ENCODE peak calls at places on chromosomes 3 and 15, in five cellular contexts. One of them, this sample, is unnamed.

GRCh38 chr15:67840747-67841634 is 1.1 kb upstream of the RNU6-1 start:
- DNase-seq in LoVo: no peak
- DNase-seq in hepatocyte: peak
- DNase-seq in NCI-H2081: no peak
- DNase-seq in ureter: no peak
- DNase-seq in this sample: peak

GRCh38 chr15:40358492-40359353 is 704 bp downstream of the DISP2 start:
- DNase-seq in LoVo: no peak
- DNase-seq in hepatocyte: no peak
- DNase-seq in NCI-H2081: peak
- DNase-seq in ureter: no peak
- DNase-seq in this sample: no peak

GRCh38 chr3:28376424-28376823 is 27.8 kb upstream of the AZI2 start:
- DNase-seq in LoVo: no peak
- DNase-seq in hepatocyte: peak
- DNase-seq in NCI-H2081: no peak
- DNase-seq in ureter: no peak
- DNase-seq in this sample: no peak

GRCh38 chr3:80060664-80061063 is 292.9 kb upstream of the ROBO1 start:
- DNase-seq in LoVo: no peak
- DNase-seq in hepatocyte: no peak
- DNase-seq in NCI-H2081: no peak
- DNase-seq in ureter: no peak
- DNase-seq in this sample: no peak

GRCh38 chr3:10340476-10340875 is 19.6 kb upstream of the SEC13 start:
- DNase-seq in LoVo: no peak
- DNase-seq in hepatocyte: no peak
- DNase-seq in NCI-H2081: no peak
- DNase-seq in ureter: no peak
- DNase-seq in this sample: no peak

GRCh38 chr3:40143283-40144090 is 166.0 kb upstream of the EIF1B start:
- DNase-seq in LoVo: no peak
- DNase-seq in hepatocyte: no peak
- DNase-seq in NCI-H2081: no peak
- DNase-seq in ureter: no peak
- DNase-seq in this sample: no peak

GRCh38 chr15:89115547-89115946 is 27.3 kb downstream of the ABHD2 start:
- DNase-seq in LoVo: peak
- DNase-seq in hepatocyte: peak
- DNase-seq in NCI-H2081: peak
- DNase-seq in ureter: peak
- DNase-seq in this sample: no peak

GRCh38 chr3:100775669-100776068 is 66.4 kb downstream of the TFG start:
- DNase-seq in LoVo: no peak
- DNase-seq in hepatocyte: no peak
- DNase-seq in NCI-H2081: no peak
- DNase-seq in ureter: no peak
- DNase-seq in this sample: no peak

GRCh38 chr3:15339786-15340215 is 7.4 kb upstream of the SH3BP5 start:
- DNase-seq in LoVo: no peak
- DNase-seq in hepatocyte: no peak
- DNase-seq in NCI-H2081: no peak
- DNase-seq in ureter: no peak
- DNase-seq in this sample: no peak

GRCh38 chr3:127473244-127474024 is 117.1 kb downstream of the TPRA1 start:
- DNase-seq in LoVo: no peak
- DNase-seq in hepatocyte: peak
- DNase-seq in NCI-H2081: peak
- DNase-seq in ureter: no peak
- DNase-seq in this sample: no peak

GRCh38 chr15:41772720-41773331 is 1.5 kb upstream of the MAPKBP1 start:
- DNase-seq in LoVo: peak
- DNase-seq in hepatocyte: peak
- DNase-seq in NCI-H2081: peak
- DNase-seq in ureter: peak
- DNase-seq in this sample: peak

GRCh38 chr3:123657578-123657977 is 72.7 kb upstream of the HACD2 start:
- DNase-seq in LoVo: peak
- DNase-seq in hepatocyte: peak
- DNase-seq in NCI-H2081: no peak
- DNase-seq in ureter: no peak
- DNase-seq in this sample: no peak

GRCh38 chr15:54560417-54560816 is 582.2 kb downstream of the UNC13C start:
- DNase-seq in LoVo: no peak
- DNase-seq in hepatocyte: no peak
- DNase-seq in NCI-H2081: no peak
- DNase-seq in ureter: no peak
- DNase-seq in this sample: no peak

GRCh38 chr15:98547255-98547654 is 101.1 kb upstream of the IGF1R start:
- DNase-seq in LoVo: no peak
- DNase-seq in hepatocyte: no peak
- DNase-seq in NCI-H2081: no peak
- DNase-seq in ureter: no peak
- DNase-seq in this sample: no peak

GRCh38 chr3:190375250-190375649 is 12.7 kb upstream of the CLDN16 start:
- DNase-seq in LoVo: peak
- DNase-seq in hepatocyte: no peak
- DNase-seq in NCI-H2081: no peak
- DNase-seq in ureter: no peak
- DNase-seq in this sample: no peak

GRCh38 chr3:35664460-35664919 is 25.2 kb downstream of the ARPP21 start:
- DNase-seq in LoVo: no peak
- DNase-seq in hepatocyte: peak
- DNase-seq in NCI-H2081: peak
- DNase-seq in ureter: peak
- DNase-seq in this sample: peak

GRCh38 chr3:155585384-155585783 is 159.5 kb downstream of the PLCH1 start:
- DNase-seq in LoVo: no peak
- DNase-seq in hepatocyte: no peak
- DNase-seq in NCI-H2081: no peak
- DNase-seq in ureter: no peak
- DNase-seq in this sample: no peak

GRCh38 chr3:43892535-43892934 is 201.8 kb downstream of the ABHD5 start:
- DNase-seq in LoVo: no peak
- DNase-seq in hepatocyte: no peak
- DNase-seq in NCI-H2081: peak
- DNase-seq in ureter: no peak
- DNase-seq in this sample: no peak

GRCh38 chr15:57146394-57147140 is 228.1 kb downstream of the TCF12 start:
- DNase-seq in LoVo: peak
- DNase-seq in hepatocyte: peak
- DNase-seq in NCI-H2081: peak
- DNase-seq in ureter: no peak
- DNase-seq in this sample: no peak

GRCh38 chr3:126685041-126685440 is 19.0 kb upstream of the CHCHD6 start:
- DNase-seq in LoVo: no peak
- DNase-seq in hepatocyte: no peak
- DNase-seq in NCI-H2081: no peak
- DNase-seq in ureter: no peak
- DNase-seq in this sample: no peak

GRCh38 chr3:195549931-195550519 is 6.9 kb upstream of the PPP1R2 start:
- DNase-seq in LoVo: no peak
- DNase-seq in hepatocyte: no peak
- DNase-seq in NCI-H2081: no peak
- DNase-seq in ureter: no peak
- DNase-seq in this sample: peak

GRCh38 chr3:52216585-52217408 is 8.6 kb downstream of the TLR9 start:
- DNase-seq in LoVo: peak
- DNase-seq in hepatocyte: peak
- DNase-seq in NCI-H2081: peak
- DNase-seq in ureter: peak
- DNase-seq in this sample: peak

GRCh38 chr3:195208183-195208582 is 62.8 kb downstream of the XXYLT1 start:
- DNase-seq in LoVo: no peak
- DNase-seq in hepatocyte: no peak
- DNase-seq in NCI-H2081: no peak
- DNase-seq in ureter: no peak
- DNase-seq in this sample: no peak

GRCh38 chr15:38846351-38846750 is 281.7 kb upstream of the RASGRP1 start:
- DNase-seq in LoVo: no peak
- DNase-seq in hepatocyte: no peak
- DNase-seq in NCI-H2081: no peak
- DNase-seq in ureter: no peak
- DNase-seq in this sample: no peak

GRCh38 chr3:62131620-62132019 is 241.7 kb downstream of the FEZF2 start:
- DNase-seq in LoVo: no peak
- DNase-seq in hepatocyte: no peak
- DNase-seq in NCI-H2081: peak
- DNase-seq in ureter: no peak
- DNase-seq in this sample: no peak

GRCh38 chr15:56736308-56736707 is 3.0 kb upstream of the ZNF280D start:
- DNase-seq in LoVo: no peak
- DNase-seq in hepatocyte: no peak
- DNase-seq in NCI-H2081: peak
- DNase-seq in ureter: no peak
- DNase-seq in this sample: no peak

GRCh38 chr3:190155752-190156151 is 35.1 kb upstream of the P3H2 start:
- DNase-seq in LoVo: peak
- DNase-seq in hepatocyte: peak
- DNase-seq in NCI-H2081: no peak
- DNase-seq in ureter: no peak
- DNase-seq in this sample: no peak

GRCh38 chr15:29773816-29774215 is 48.5 kb downstream of the TJP1 start:
- DNase-seq in LoVo: no peak
- DNase-seq in hepatocyte: no peak
- DNase-seq in NCI-H2081: no peak
- DNase-seq in ureter: no peak
- DNase-seq in this sample: no peak

GRCh38 chr3:194046995-194047681 is 88.8 kb upstream of the HES1 start:
- DNase-seq in LoVo: no peak
- DNase-seq in hepatocyte: no peak
- DNase-seq in NCI-H2081: peak
- DNase-seq in ureter: no peak
- DNase-seq in this sample: peak

GRCh38 chr15:78209646-78210348 is 24.6 kb downstream of the ACSBG1 start:
- DNase-seq in LoVo: no peak
- DNase-seq in hepatocyte: no peak
- DNase-seq in NCI-H2081: peak
- DNase-seq in ureter: peak
- DNase-seq in this sample: peak

GRCh38 chr3:61570813-61571212 is 9.4 kb downstream of the PTPRG start:
- DNase-seq in LoVo: no peak
- DNase-seq in hepatocyte: no peak
- DNase-seq in NCI-H2081: no peak
- DNase-seq in ureter: no peak
- DNase-seq in this sample: no peak

This sample was measured in thyroid gland.